ENCODE peak calls at places on chromosomes 1 and 21, in nine cellular contexts. One of them, this sample, is unnamed.

GRCh38 chr1:205396972-205397616 is 24.8 kb downstream of the LEMD1 start:
- DNase-seq in memory B cell: peak
- DNase-seq in naive thymus-derived CD8-positive, alpha-beta T cell: peak
- DNase-seq in left colon: no peak
- DNase-seq in body of pancreas: peak
- DNase-seq in NCI-H2081: peak
- DNase-seq in anterior cingulate cortex: no peak
- DNase-seq in substantia nigra: peak
- DNase-seq in effector CD4-positive, alpha-beta T cell: no peak
- DNase-seq in this sample: peak

GRCh38 chr21:33230518-33231324 is 983 bp downstream of the IFNAR2 start:
- DNase-seq in memory B cell: peak
- DNase-seq in naive thymus-derived CD8-positive, alpha-beta T cell: peak
- DNase-seq in left colon: peak
- DNase-seq in body of pancreas: peak
- DNase-seq in NCI-H2081: no peak
- DNase-seq in anterior cingulate cortex: peak
- DNase-seq in substantia nigra: peak
- DNase-seq in effector CD4-positive, alpha-beta T cell: no peak
- DNase-seq in this sample: peak

GRCh38 chr21:29656504-29657227 is 283.1 kb downstream of the GRIK1 start:
- DNase-seq in memory B cell: no peak
- DNase-seq in naive thymus-derived CD8-positive, alpha-beta T cell: no peak
- DNase-seq in left colon: no peak
- DNase-seq in body of pancreas: no peak
- DNase-seq in NCI-H2081: no peak
- DNase-seq in anterior cingulate cortex: no peak
- DNase-seq in substantia nigra: no peak
- DNase-seq in effector CD4-positive, alpha-beta T cell: no peak
- DNase-seq in this sample: peak

GRCh38 chr1:58812926-58813325 is 29.1 kb upstream of the JUN start:
- DNase-seq in memory B cell: peak
- DNase-seq in naive thymus-derived CD8-positive, alpha-beta T cell: no peak
- DNase-seq in left colon: no peak
- DNase-seq in body of pancreas: no peak
- DNase-seq in NCI-H2081: no peak
- DNase-seq in anterior cingulate cortex: no peak
- DNase-seq in substantia nigra: no peak
- DNase-seq in effector CD4-positive, alpha-beta T cell: peak
- DNase-seq in this sample: peak

GRCh38 chr1:16187748-16188401 is 24.6 kb downstream of the ARHGEF19 start:
- DNase-seq in memory B cell: peak
- DNase-seq in naive thymus-derived CD8-positive, alpha-beta T cell: peak
- DNase-seq in left colon: peak
- DNase-seq in body of pancreas: peak
- DNase-seq in NCI-H2081: peak
- DNase-seq in anterior cingulate cortex: peak
- DNase-seq in substantia nigra: peak
- DNase-seq in effector CD4-positive, alpha-beta T cell: peak
- DNase-seq in this sample: peak

GRCh38 chr1:95974586-95974985 is 740.6 kb downstream of the RWDD3 start:
- DNase-seq in memory B cell: no peak
- DNase-seq in naive thymus-derived CD8-positive, alpha-beta T cell: no peak
- DNase-seq in left colon: no peak
- DNase-seq in body of pancreas: no peak
- DNase-seq in NCI-H2081: no peak
- DNase-seq in anterior cingulate cortex: no peak
- DNase-seq in substantia nigra: no peak
- DNase-seq in effector CD4-positive, alpha-beta T cell: no peak
- DNase-seq in this sample: peak

GRCh38 chr1:56410405-56410804 is 169.0 kb downstream of the PLPP3 start:
- DNase-seq in memory B cell: no peak
- DNase-seq in naive thymus-derived CD8-positive, alpha-beta T cell: no peak
- DNase-seq in left colon: no peak
- DNase-seq in body of pancreas: no peak
- DNase-seq in NCI-H2081: no peak
- DNase-seq in anterior cingulate cortex: no peak
- DNase-seq in substantia nigra: no peak
- DNase-seq in effector CD4-positive, alpha-beta T cell: no peak
- DNase-seq in this sample: no peak

GRCh38 chr21:26570203-26570602 is 2.9 kb downstream of the CYYR1 start:
- DNase-seq in memory B cell: no peak
- DNase-seq in naive thymus-derived CD8-positive, alpha-beta T cell: no peak
- DNase-seq in left colon: no peak
- DNase-seq in body of pancreas: no peak
- DNase-seq in NCI-H2081: no peak
- DNase-seq in anterior cingulate cortex: no peak
- DNase-seq in substantia nigra: no peak
- DNase-seq in effector CD4-positive, alpha-beta T cell: no peak
- DNase-seq in this sample: no peak

GRCh38 chr1:33661791-33662190 is 189.3 kb downstream of the ZSCAN20 start:
- DNase-seq in memory B cell: no peak
- DNase-seq in naive thymus-derived CD8-positive, alpha-beta T cell: no peak
- DNase-seq in left colon: no peak
- DNase-seq in body of pancreas: no peak
- DNase-seq in NCI-H2081: peak
- DNase-seq in anterior cingulate cortex: no peak
- DNase-seq in substantia nigra: no peak
- DNase-seq in effector CD4-positive, alpha-beta T cell: no peak
- DNase-seq in this sample: no peak

GRCh38 chr1:28744184-28744583 is 7.4 kb downstream of the YTHDF2 start:
- DNase-seq in memory B cell: no peak
- DNase-seq in naive thymus-derived CD8-positive, alpha-beta T cell: no peak
- DNase-seq in left colon: no peak
- DNase-seq in body of pancreas: no peak
- DNase-seq in NCI-H2081: no peak
- DNase-seq in anterior cingulate cortex: no peak
- DNase-seq in substantia nigra: no peak
- DNase-seq in effector CD4-positive, alpha-beta T cell: no peak
- DNase-seq in this sample: no peak

GRCh38 chr1:30186586-30186985 is 536.8 kb downstream of the MATN1 start:
- DNase-seq in memory B cell: no peak
- DNase-seq in naive thymus-derived CD8-positive, alpha-beta T cell: no peak
- DNase-seq in left colon: no peak
- DNase-seq in body of pancreas: no peak
- DNase-seq in NCI-H2081: no peak
- DNase-seq in anterior cingulate cortex: no peak
- DNase-seq in substantia nigra: no peak
- DNase-seq in effector CD4-positive, alpha-beta T cell: no peak
- DNase-seq in this sample: no peak

GRCh38 chr1:114282751-114283403 is 129.2 kb upstream of the SYT6 start:
- DNase-seq in memory B cell: peak
- DNase-seq in naive thymus-derived CD8-positive, alpha-beta T cell: peak
- DNase-seq in left colon: peak
- DNase-seq in body of pancreas: peak
- DNase-seq in NCI-H2081: peak
- DNase-seq in anterior cingulate cortex: peak
- DNase-seq in substantia nigra: peak
- DNase-seq in effector CD4-positive, alpha-beta T cell: peak
- DNase-seq in this sample: peak

GRCh38 chr21:30146558-30147282 is 19.9 kb downstream of the CLDN17 start:
- DNase-seq in memory B cell: no peak
- DNase-seq in naive thymus-derived CD8-positive, alpha-beta T cell: no peak
- DNase-seq in left colon: no peak
- DNase-seq in body of pancreas: no peak
- DNase-seq in NCI-H2081: peak
- DNase-seq in anterior cingulate cortex: no peak
- DNase-seq in substantia nigra: no peak
- DNase-seq in effector CD4-positive, alpha-beta T cell: no peak
- DNase-seq in this sample: peak

GRCh38 chr1:70061229-70061628 is 144.2 kb downstream of the LRRC40 start:
- DNase-seq in memory B cell: no peak
- DNase-seq in naive thymus-derived CD8-positive, alpha-beta T cell: no peak
- DNase-seq in left colon: no peak
- DNase-seq in body of pancreas: no peak
- DNase-seq in NCI-H2081: no peak
- DNase-seq in anterior cingulate cortex: no peak
- DNase-seq in substantia nigra: no peak
- DNase-seq in effector CD4-positive, alpha-beta T cell: no peak
- DNase-seq in this sample: no peak

GRCh38 chr1:5637171-5637570 is 355.1 kb downstream of the NPHP4 start:
- DNase-seq in memory B cell: no peak
- DNase-seq in naive thymus-derived CD8-positive, alpha-beta T cell: no peak
- DNase-seq in left colon: no peak
- DNase-seq in body of pancreas: no peak
- DNase-seq in NCI-H2081: no peak
- DNase-seq in anterior cingulate cortex: no peak
- DNase-seq in substantia nigra: no peak
- DNase-seq in effector CD4-positive, alpha-beta T cell: no peak
- DNase-seq in this sample: peak

GRCh38 chr1:183365093-183365492 is 53.1 kb downstream of the NMNAT2 start:
- DNase-seq in memory B cell: no peak
- DNase-seq in naive thymus-derived CD8-positive, alpha-beta T cell: no peak
- DNase-seq in left colon: no peak
- DNase-seq in body of pancreas: no peak
- DNase-seq in NCI-H2081: no peak
- DNase-seq in anterior cingulate cortex: no peak
- DNase-seq in substantia nigra: no peak
- DNase-seq in effector CD4-positive, alpha-beta T cell: no peak
- DNase-seq in this sample: no peak

GRCh38 chr1:94416901-94417701 is 1.1 kb upstream of the ABCD3 start:
- DNase-seq in memory B cell: no peak
- DNase-seq in naive thymus-derived CD8-positive, alpha-beta T cell: no peak
- DNase-seq in left colon: no peak
- DNase-seq in body of pancreas: peak
- DNase-seq in NCI-H2081: no peak
- DNase-seq in anterior cingulate cortex: no peak
- DNase-seq in substantia nigra: peak
- DNase-seq in effector CD4-positive, alpha-beta T cell: no peak
- DNase-seq in this sample: peak

GRCh38 chr1:99119193-99119592 is 114.5 kb upstream of the PLPPR5 start:
- DNase-seq in memory B cell: no peak
- DNase-seq in naive thymus-derived CD8-positive, alpha-beta T cell: no peak
- DNase-seq in left colon: no peak
- DNase-seq in body of pancreas: peak
- DNase-seq in NCI-H2081: no peak
- DNase-seq in anterior cingulate cortex: peak
- DNase-seq in substantia nigra: no peak
- DNase-seq in effector CD4-positive, alpha-beta T cell: no peak
- DNase-seq in this sample: no peak

GRCh38 chr1:96651517-96651916 is 70.1 kb upstream of the PTBP2 start:
- DNase-seq in memory B cell: no peak
- DNase-seq in naive thymus-derived CD8-positive, alpha-beta T cell: no peak
- DNase-seq in left colon: no peak
- DNase-seq in body of pancreas: no peak
- DNase-seq in NCI-H2081: no peak
- DNase-seq in anterior cingulate cortex: no peak
- DNase-seq in substantia nigra: no peak
- DNase-seq in effector CD4-positive, alpha-beta T cell: no peak
- DNase-seq in this sample: no peak

GRCh38 chr1:13492711-13493110 is 21.1 kb downstream of the LRRC38 start:
- DNase-seq in memory B cell: no peak
- DNase-seq in naive thymus-derived CD8-positive, alpha-beta T cell: no peak
- DNase-seq in left colon: no peak
- DNase-seq in body of pancreas: no peak
- DNase-seq in NCI-H2081: no peak
- DNase-seq in anterior cingulate cortex: no peak
- DNase-seq in substantia nigra: no peak
- DNase-seq in effector CD4-positive, alpha-beta T cell: no peak
- DNase-seq in this sample: no peak

GRCh38 chr21:35927262-35927661 is 133.1 kb downstream of the SETD4 start:
- DNase-seq in memory B cell: no peak
- DNase-seq in naive thymus-derived CD8-positive, alpha-beta T cell: no peak
- DNase-seq in left colon: no peak
- DNase-seq in body of pancreas: no peak
- DNase-seq in NCI-H2081: peak
- DNase-seq in anterior cingulate cortex: no peak
- DNase-seq in substantia nigra: no peak
- DNase-seq in effector CD4-positive, alpha-beta T cell: no peak
- DNase-seq in this sample: no peak

GRCh38 chr1:183374825-183375224 is 43.4 kb downstream of the NMNAT2 start:
- DNase-seq in memory B cell: no peak
- DNase-seq in naive thymus-derived CD8-positive, alpha-beta T cell: no peak
- DNase-seq in left colon: no peak
- DNase-seq in body of pancreas: no peak
- DNase-seq in NCI-H2081: no peak
- DNase-seq in anterior cingulate cortex: no peak
- DNase-seq in substantia nigra: no peak
- DNase-seq in effector CD4-positive, alpha-beta T cell: no peak
- DNase-seq in this sample: no peak

GRCh38 chr1:246447501-246447900 is 59.6 kb downstream of the SMYD3 start:
- DNase-seq in memory B cell: no peak
- DNase-seq in naive thymus-derived CD8-positive, alpha-beta T cell: no peak
- DNase-seq in left colon: no peak
- DNase-seq in body of pancreas: no peak
- DNase-seq in NCI-H2081: no peak
- DNase-seq in anterior cingulate cortex: no peak
- DNase-seq in substantia nigra: no peak
- DNase-seq in effector CD4-positive, alpha-beta T cell: no peak
- DNase-seq in this sample: no peak

GRCh38 chr1:42146916-42147320 is 6.3 kb upstream of the GUCA2B start:
- DNase-seq in memory B cell: peak
- DNase-seq in naive thymus-derived CD8-positive, alpha-beta T cell: peak
- DNase-seq in left colon: peak
- DNase-seq in body of pancreas: peak
- DNase-seq in NCI-H2081: peak
- DNase-seq in anterior cingulate cortex: peak
- DNase-seq in substantia nigra: peak
- DNase-seq in effector CD4-positive, alpha-beta T cell: peak
- DNase-seq in this sample: peak

GRCh38 chr1:212119397-212119837 is 83.9 kb downstream of the DTL start:
- DNase-seq in memory B cell: no peak
- DNase-seq in naive thymus-derived CD8-positive, alpha-beta T cell: no peak
- DNase-seq in left colon: no peak
- DNase-seq in body of pancreas: no peak
- DNase-seq in NCI-H2081: no peak
- DNase-seq in anterior cingulate cortex: no peak
- DNase-seq in substantia nigra: no peak
- DNase-seq in effector CD4-positive, alpha-beta T cell: no peak
- DNase-seq in this sample: no peak

GRCh38 chr1:92478393-92478792 is 8.3 kb downstream of the GFI1 start:
- DNase-seq in memory B cell: no peak
- DNase-seq in naive thymus-derived CD8-positive, alpha-beta T cell: no peak
- DNase-seq in left colon: no peak
- DNase-seq in body of pancreas: no peak
- DNase-seq in NCI-H2081: no peak
- DNase-seq in anterior cingulate cortex: no peak
- DNase-seq in substantia nigra: no peak
- DNase-seq in effector CD4-positive, alpha-beta T cell: no peak
- DNase-seq in this sample: peak

GRCh38 chr1:53061123-53061858 is 722 bp upstream of the PODN start:
- DNase-seq in memory B cell: no peak
- DNase-seq in naive thymus-derived CD8-positive, alpha-beta T cell: no peak
- DNase-seq in left colon: no peak
- DNase-seq in body of pancreas: no peak
- DNase-seq in NCI-H2081: no peak
- DNase-seq in anterior cingulate cortex: no peak
- DNase-seq in substantia nigra: no peak
- DNase-seq in effector CD4-positive, alpha-beta T cell: no peak
- DNase-seq in this sample: no peak

GRCh38 chr1:73604739-73605138 is 593.2 kb downstream of the LRRIQ3 start:
- DNase-seq in memory B cell: no peak
- DNase-seq in naive thymus-derived CD8-positive, alpha-beta T cell: no peak
- DNase-seq in left colon: no peak
- DNase-seq in body of pancreas: no peak
- DNase-seq in NCI-H2081: no peak
- DNase-seq in anterior cingulate cortex: no peak
- DNase-seq in substantia nigra: no peak
- DNase-seq in effector CD4-positive, alpha-beta T cell: no peak
- DNase-seq in this sample: peak

GRCh38 chr1:116309090-116309870 is 63.8 kb upstream of the ATP1A1 start:
- DNase-seq in memory B cell: no peak
- DNase-seq in naive thymus-derived CD8-positive, alpha-beta T cell: no peak
- DNase-seq in left colon: no peak
- DNase-seq in body of pancreas: peak
- DNase-seq in NCI-H2081: peak
- DNase-seq in anterior cingulate cortex: no peak
- DNase-seq in substantia nigra: no peak
- DNase-seq in effector CD4-positive, alpha-beta T cell: no peak
- DNase-seq in this sample: peak

GRCh38 chr21:31908106-31909031 is 35.5 kb downstream of the HUNK start:
- DNase-seq in memory B cell: no peak
- DNase-seq in naive thymus-derived CD8-positive, alpha-beta T cell: no peak
- DNase-seq in left colon: peak
- DNase-seq in body of pancreas: peak
- DNase-seq in NCI-H2081: no peak
- DNase-seq in anterior cingulate cortex: no peak
- DNase-seq in substantia nigra: no peak
- DNase-seq in effector CD4-positive, alpha-beta T cell: no peak
- DNase-seq in this sample: no peak

GRCh38 chr1:185741551-185741950 is 7.4 kb downstream of the HMCN1 start:
- DNase-seq in memory B cell: no peak
- DNase-seq in naive thymus-derived CD8-positive, alpha-beta T cell: no peak
- DNase-seq in left colon: no peak
- DNase-seq in body of pancreas: no peak
- DNase-seq in NCI-H2081: no peak
- DNase-seq in anterior cingulate cortex: no peak
- DNase-seq in substantia nigra: no peak
- DNase-seq in effector CD4-positive, alpha-beta T cell: no peak
- DNase-seq in this sample: peak

This sample was measured in MCF 10A.